ENCODE peak calls at places on chromosomes 6 and 20, in four cellular contexts. G, X, E and B are unnamed samples.

GRCh38 chr6:108578595-108579038 is 17.9 kb downstream of the FOXO3 start:
- DNase-seq in X (no peak), G (peak; percentile 37), E (no peak), B (no peak)

GRCh38 chr6:166588691-166589333 is 2.3 kb upstream of the RAMACL start:
- DNase-seq in G (no peak), E (no peak), X (no peak), B (no peak)

GRCh38 chr20:6094038-6094437 is 28.8 kb downstream of the FERMT1 start:
- DNase-seq in X (no peak), G (no peak), E (no peak), B (no peak)

GRCh38 chr6:36928547-36928918 is 26.0 kb upstream of the PI16 start:
- DNase-seq in G (no peak), E (no peak), X (no peak), B (no peak)

GRCh38 chr6:80605165-80605989 is 498.9 kb downstream of the BCKDHB start:
- DNase-seq in X (no peak), G (no peak), E (no peak), B (no peak)

GRCh38 chr6:81612136-81612535 is 140.3 kb downstream of the TENT5A start:
- DNase-seq in E (no peak), G (no peak), X (no peak), B (no peak)

GRCh38 chr6:156379392-156379910 is 397.7 kb upstream of the ARID1B start:
- DNase-seq in X (no peak), E (no peak), G (no peak), B (no peak)

GRCh38 chr6:10412165-10412947 is 2.5 kb downstream of the TFAP2A start:
- DNase-seq in E (peak; percentile 84), G (peak; percentile 42), X (peak; percentile 56), B (no peak)

GRCh38 chr6:160336200-160336599 is 12.0 kb upstream of the SLC22A3 start:
- DNase-seq in G (no peak), E (no peak), X (no peak), B (no peak)

GRCh38 chr6:56954389-56955170 is at the start of gene BEND6:
- DNase-seq in G (peak; percentile 43), X (peak; percentile 43), E (peak; percentile 69), B (peak; percentile 16)

GRCh38 chr6:144094731-144095133 is 641 bp downstream of the SF3B5 start:
- DNase-seq in X (no peak), E (no peak), G (no peak), B (no peak)

GRCh38 chr6:33453361-33454008 is 891 bp upstream of the ZBTB9 start:
- DNase-seq in E (no peak), X (no peak), G (no peak), B (no peak)

GRCh38 chr6:32087574-32088486 is 21.3 kb downstream of the TNXB start:
- DNase-seq in G (peak; percentile 92), X (peak; percentile 78), E (peak; percentile 87), B (peak; percentile 91)

GRCh38 chr20:40848530-40848929 is 159.5 kb upstream of the MAFB start:
- DNase-seq in E (no peak), X (no peak), G (no peak), B (no peak)

GRCh38 chr6:45421700-45422540 is 44.2 kb upstream of the SUPT3H start:
- DNase-seq in G (peak; percentile 49), X (peak; percentile 56), E (peak; percentile 52), B (peak; percentile 30)

GRCh38 chr20:58141971-58142842 is 86.2 kb downstream of the ANKRD60 start:
- DNase-seq in X (no peak), E (no peak), G (no peak), B (no peak)

GRCh38 chr20:58141496-58141895 is 87.0 kb downstream of the ANKRD60 start:
- DNase-seq in G (no peak), E (no peak), X (no peak), B (no peak)

GRCh38 chr20:58144071-58144470 is 84.4 kb downstream of the ANKRD60 start:
- DNase-seq in G (no peak), E (no peak), X (no peak), B (no peak)

GRCh38 chr20:58143531-58143930 is 84.9 kb downstream of the ANKRD60 start:
- DNase-seq in E (no peak), G (no peak), X (no peak), B (no peak)

GRCh38 chr20:58142843-58143185 is 85.6 kb downstream of the ANKRD60 start:
- DNase-seq in E (no peak), G (no peak), X (no peak), B (no peak)
- H3K27me3 ChIP-seq in E (no peaks in the 10 kb centered on the region), G (no peaks in the 10 kb centered on the region), X (no peaks in the 10 kb centered on the region), B (no peaks in the 10 kb centered on the region)

GRCh38 chr6:3751730-3752537 is 421 bp upstream of the PXDC1 start:
- DNase-seq in X (peak; percentile 70), G (peak; percentile 86), E (peak; percentile 88), B (peak; percentile 88)

GRCh38 chr6:3749991-3750323 is 1.6 kb downstream of the PXDC1 start:
- DNase-seq in X (no peak), E (no peak), G (peak; percentile 58), B (peak; percentile 62)

GRCh38 chr6:3752538-3753227 is 1.2 kb upstream of the PXDC1 start:
- DNase-seq in G (no peak), X (no peak), E (no peak), B (peak; percentile 43)

GRCh38 chr6:3750324-3751018 is 1.0 kb downstream of the PXDC1 start:
- DNase-seq in E (peak; percentile 64), X (no peak), G (peak; percentile 88), B (peak; percentile 84)

DNA sequence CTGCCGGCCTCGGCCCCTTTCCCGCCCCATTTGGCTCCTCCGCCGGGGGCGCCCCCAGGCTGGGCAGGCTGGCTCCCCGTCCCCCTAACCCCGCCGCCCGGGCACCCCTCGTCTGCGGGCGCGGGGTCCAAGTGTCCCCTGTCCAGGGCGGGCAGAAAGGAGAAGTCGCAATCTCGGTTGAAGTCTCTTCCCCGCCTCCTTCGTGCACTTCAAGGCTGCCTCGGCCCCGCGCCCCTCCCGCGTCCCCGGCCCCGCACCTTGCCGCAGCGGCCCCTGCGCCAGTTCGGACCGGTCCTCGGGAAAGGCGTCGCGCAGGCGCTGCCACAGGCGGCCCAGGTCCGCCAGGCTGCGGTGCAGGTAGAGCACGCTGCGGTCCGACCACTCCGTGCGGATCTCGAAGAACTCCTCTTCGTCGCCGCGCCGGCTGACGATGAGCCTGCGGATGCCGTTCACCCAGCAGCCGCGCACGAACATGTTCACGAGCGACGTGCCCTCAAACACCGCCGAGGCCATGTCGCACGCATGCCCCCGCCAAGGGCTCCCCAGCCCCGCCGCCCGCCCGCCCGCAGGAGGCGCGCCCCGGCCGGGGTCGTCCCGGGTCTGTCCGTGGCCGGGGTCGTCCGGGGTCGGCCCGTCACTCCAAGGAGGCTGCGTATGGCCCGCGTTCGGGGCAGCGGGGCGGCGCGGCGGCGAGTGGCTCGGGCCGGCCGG is at the start of gene PXDC1:
- DNase-seq in G (no peak), E (peak; percentile 36), X (no peak), B (peak; percentile 80)
- H3K27me3 ChIP-seq in G (no peaks in the 10 kb centered on the region), E (no peaks in the 10 kb centered on the region), X (peaks cover 24% of the 10 kb centered on the region), B (no peaks in the 10 kb centered on the region)

GRCh38 chr20:59692139-59692538 is 87.8 kb downstream of the PHACTR3 start:
- DNase-seq in E (no peak), G (no peak), X (no peak), B (no peak)

GRCh38 chr20:59698598-59698997 is 94.3 kb downstream of the PHACTR3 start:
- DNase-seq in E (no peak), G (no peak), X (no peak), B (no peak)

GRCh38 chr20:59693587-59693986 is 89.2 kb downstream of the PHACTR3 start:
- DNase-seq in E (no peak), X (no peak), G (no peak), B (no peak)

GRCh38 chr20:59697082-59697481 is 92.7 kb downstream of the PHACTR3 start:
- DNase-seq in E (no peak), G (no peak), X (no peak), B (no peak)

GRCh38 chr20:59696476-59696875 is 92.1 kb downstream of the PHACTR3 start:
- DNase-seq in X (no peak), E (no peak), G (no peak), B (no peak)
- H3K27me3 ChIP-seq in X (no peaks in the 10 kb centered on the region), E (no peaks in the 10 kb centered on the region), G (peaks cover 6% of the 10 kb centered on the region), B (peaks cover 4% of the 10 kb centered on the region)

GRCh38 chr6:22361576-22361975 is 64.7 kb upstream of the PRL start:
- DNase-seq in X (no peak), G (no peak), E (no peak), B (no peak)
- H3K27me3 ChIP-seq in X (no peaks in the 10 kb centered on the region), G (no peaks in the 10 kb centered on the region), E (no peaks in the 10 kb centered on the region), B (no peaks in the 10 kb centered on the region)

DNA sequence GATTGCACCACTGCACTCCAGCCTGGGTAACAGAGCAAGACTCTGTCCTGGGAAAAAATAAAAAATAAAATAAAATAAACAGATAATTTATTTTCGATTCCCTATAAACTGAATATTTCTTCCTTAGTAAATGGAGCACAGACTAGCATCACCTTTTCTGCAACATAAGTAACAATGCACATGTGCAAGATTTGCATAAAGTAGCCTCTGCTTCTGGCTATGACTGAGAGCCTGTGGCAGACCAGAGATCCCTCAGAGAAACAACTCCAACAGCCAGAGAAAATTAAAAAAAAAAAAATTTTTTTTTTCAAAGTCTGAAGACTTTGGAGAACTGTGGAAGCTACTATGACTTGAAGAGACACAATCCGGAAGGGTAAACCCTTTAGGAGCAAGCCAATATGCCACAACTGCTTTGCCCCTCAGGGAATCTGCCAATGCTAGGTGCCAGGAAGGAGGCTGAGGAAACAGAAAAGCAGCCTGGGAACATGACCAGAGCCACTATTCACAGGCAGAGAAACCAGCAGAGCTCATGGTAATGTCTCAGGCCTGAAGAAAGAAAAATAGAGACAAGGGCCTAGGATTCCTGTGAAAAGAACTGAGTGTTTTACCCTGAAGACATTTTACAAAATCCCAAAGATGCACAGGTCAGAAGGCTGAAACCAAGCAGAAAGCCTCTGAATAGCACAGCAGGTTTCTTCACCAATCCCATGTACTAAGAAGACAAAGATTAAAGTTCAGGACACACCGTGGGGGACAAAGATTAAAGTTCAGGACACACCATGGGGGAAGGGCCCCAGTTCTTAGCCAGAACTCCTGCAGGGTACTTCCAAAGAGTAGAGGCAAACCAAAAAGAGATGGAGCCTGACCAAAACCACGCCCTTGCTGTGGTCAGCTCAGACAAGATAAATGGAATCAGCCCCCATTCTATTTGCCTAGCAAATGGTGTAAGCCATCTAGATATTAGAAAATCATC is 25.8 kb downstream of the B4GALT5 start:
- DNase-seq in G (no peak), X (no peak), E (no peak), B (no peak)
- H3K27me3 ChIP-seq in G (no peaks in the 10 kb centered on the region), X (no peaks in the 10 kb centered on the region), E (no peaks in the 10 kb centered on the region), B (no peaks in the 10 kb centered on the region)

DNA sequence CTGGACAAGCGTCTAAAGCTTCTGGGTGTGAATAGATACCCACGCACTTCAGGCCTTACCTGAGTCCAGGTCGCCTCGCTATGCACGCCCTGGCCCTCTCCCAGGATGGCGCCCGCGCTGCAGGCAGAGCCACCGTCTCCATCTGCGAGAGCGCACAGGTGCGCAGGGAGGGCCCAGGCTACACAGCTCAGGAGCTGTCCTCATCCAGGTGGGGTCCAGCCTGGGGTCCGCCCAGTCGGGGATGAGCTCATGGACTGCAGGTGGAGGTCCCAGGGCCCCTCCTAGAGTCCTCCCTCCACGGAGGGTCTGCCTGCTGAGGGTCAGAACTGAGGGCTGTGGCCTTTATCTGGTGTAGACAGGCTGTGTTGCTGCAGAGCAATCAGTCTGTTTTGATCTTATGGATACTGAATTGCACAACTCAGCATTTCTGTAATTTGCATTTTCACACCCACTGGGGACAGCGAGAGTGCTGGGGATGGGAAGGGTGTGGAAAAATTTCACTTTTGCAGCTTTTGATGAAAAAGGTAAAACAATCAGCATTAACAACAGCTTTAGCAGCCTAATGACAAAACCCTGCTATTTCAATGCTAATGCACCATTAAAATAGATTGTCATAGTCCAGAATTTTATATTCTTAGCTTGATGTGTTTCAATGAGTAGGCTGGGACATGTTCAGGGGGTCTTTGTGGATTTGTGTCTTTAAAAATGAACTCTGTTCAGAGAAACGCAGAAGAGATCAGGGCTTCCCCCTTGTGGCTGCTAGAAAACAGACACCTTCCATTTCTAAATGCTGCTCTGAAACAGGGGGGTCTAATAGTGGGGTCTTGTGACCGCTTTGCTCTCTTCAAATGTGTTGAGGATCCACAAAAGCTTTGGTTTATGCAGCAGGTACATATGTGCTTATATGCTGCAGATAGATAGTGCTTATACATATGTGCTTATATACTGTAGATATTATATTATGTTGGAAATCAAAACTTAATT is 77.8 kb upstream of the PHACTR3 start:
- DNase-seq in E (no peak), G (no peak), X (no peak), B (no peak)
- H3K27me3 ChIP-seq in E (peaks cover 10% of the 10 kb centered on the region), G (peaks cover 35% of the 10 kb centered on the region), X (peaks cover 12% of the 10 kb centered on the region), B (no peaks in the 10 kb centered on the region)